ENCODE peak calls at places on chromosomes 11 and 22, in four cellular contexts. One of them, this sample, is unnamed. For H3K9me3, the result is how much of the 10 kb centered on the place peaks cover.

GRCh38 chr22:40050258-40050657 is 55.5 kb downstream of the FAM83F start:
- DNase-seq in mucosa of descending colon: no peak
- DNase-seq in tibial nerve: no peak
- DNase-seq in uterus: no peak
- DNase-seq in this sample: no peak

GRCh38 chr22:19357270-19358105 is 66.0 kb upstream of the CLTCL1 start:
- DNase-seq in mucosa of descending colon: no peak
- DNase-seq in tibial nerve: no peak
- DNase-seq in uterus: no peak
- DNase-seq in this sample: no peak

GRCh38 chr11:114319716-114320328 is 23.6 kb downstream of the NNMT start:
- DNase-seq in mucosa of descending colon: no peak
- DNase-seq in tibial nerve: no peak
- DNase-seq in uterus: no peak
- DNase-seq in this sample: no peak

GRCh38 chr11:19849947-19850593 is 137.4 kb downstream of the NAV2 start:
- DNase-seq in mucosa of descending colon: no peak
- DNase-seq in tibial nerve: no peak
- DNase-seq in uterus: no peak
- DNase-seq in this sample: no peak

GRCh38 chr11:78684377-78684776 is 109.7 kb upstream of the NARS2 start:
- DNase-seq in mucosa of descending colon: no peak
- DNase-seq in tibial nerve: no peak
- DNase-seq in uterus: no peak
- DNase-seq in this sample: no peak

GRCh38 chr22:19604711-19605268 is 80.6 kb upstream of the CLDN5 start:
- DNase-seq in mucosa of descending colon: no peak
- DNase-seq in tibial nerve: no peak
- DNase-seq in uterus: no peak
- DNase-seq in this sample: peak

GRCh38 chr11:13644997-13645667 is 23.3 kb upstream of the FAR1 start:
- DNase-seq in mucosa of descending colon: no peak
- DNase-seq in tibial nerve: no peak
- DNase-seq in uterus: no peak
- DNase-seq in this sample: no peak

GRCh38 chr11:119891392-119891791 is 162.4 kb upstream of the NECTIN1 start:
- DNase-seq in mucosa of descending colon: no peak
- DNase-seq in tibial nerve: no peak
- DNase-seq in uterus: no peak
- DNase-seq in this sample: no peak

GRCh38 chr11:35323076-35323868 is 96.1 kb downstream of the SLC1A2 start:
- DNase-seq in mucosa of descending colon: no peak
- DNase-seq in tibial nerve: no peak
- DNase-seq in uterus: no peak
- DNase-seq in this sample: no peak

GRCh38 chr11:5931061-5931460 is 11.0 kb upstream of the OR56A3 start:
- DNase-seq in mucosa of descending colon: no peak
- DNase-seq in tibial nerve: no peak
- DNase-seq in uterus: no peak
- DNase-seq in this sample: no peak

GRCh38 chr22:49139492-49140151 is 688.1 kb downstream of the BRD1 start:
- DNase-seq in mucosa of descending colon: no peak
- DNase-seq in tibial nerve: no peak
- DNase-seq in uterus: no peak
- DNase-seq in this sample: no peak

GRCh38 chr11:100930185-100930778 is 199.3 kb downstream of the PGR start:
- DNase-seq in mucosa of descending colon: no peak
- DNase-seq in tibial nerve: no peak
- DNase-seq in uterus: no peak
- DNase-seq in this sample: no peak

GRCh38 chr11:62044639-62045121 is 77.2 kb upstream of the FTH1 start:
- DNase-seq in mucosa of descending colon: peak
- DNase-seq in tibial nerve: no peak
- DNase-seq in uterus: no peak
- DNase-seq in this sample: no peak

GRCh38 chr11:27392715-27393114 is 29.7 kb upstream of the CCDC34 start:
- DNase-seq in mucosa of descending colon: no peak
- DNase-seq in tibial nerve: no peak
- DNase-seq in uterus: peak
- DNase-seq in this sample: no peak
- H3K4me3 ChIP-seq in mucosa of descending colon: no peak
- H3K4me3 ChIP-seq in tibial nerve: no peak
- H3K4me3 ChIP-seq in uterus: no peak
- H3K4me3 ChIP-seq in this sample: no peak

GRCh38 chr11:27693398-27693797 is 6.9 kb downstream of the BDNF start:
- DNase-seq in mucosa of descending colon: no peak
- DNase-seq in tibial nerve: no peak
- DNase-seq in uterus: no peak
- DNase-seq in this sample: no peak
- H3K9me3 ChIP-seq in mucosa of descending colon: under half
- H3K9me3 ChIP-seq in tibial nerve: under half
- H3K9me3 ChIP-seq in uterus: under half
- H3K9me3 ChIP-seq in this sample: under half

GRCh38 chr11:66468691-66469090 is 2.0 kb downstream of the PELI3 start:
- DNase-seq in mucosa of descending colon: no peak
- DNase-seq in tibial nerve: no peak
- DNase-seq in uterus: no peak
- DNase-seq in this sample: no peak

GRCh38 chr11:66465371-66466224 is 1.1 kb upstream of the PELI3 start:
- DNase-seq in mucosa of descending colon: no peak
- DNase-seq in tibial nerve: no peak
- DNase-seq in uterus: no peak
- DNase-seq in this sample: no peak

GRCh38 chr11:66466225-66467033 is at the start of gene PELI3:
- DNase-seq in mucosa of descending colon: peak
- DNase-seq in tibial nerve: peak
- DNase-seq in uterus: peak
- DNase-seq in this sample: peak

GRCh38 chr11:66467756-66468155 is 1.1 kb downstream of the PELI3 start:
- DNase-seq in mucosa of descending colon: no peak
- DNase-seq in tibial nerve: no peak
- DNase-seq in uterus: peak
- DNase-seq in this sample: no peak

GRCh38 chr11:66467034-66467659 is 442 bp downstream of the PELI3 start:
- DNase-seq in mucosa of descending colon: peak
- DNase-seq in tibial nerve: no peak
- DNase-seq in uterus: no peak
- DNase-seq in this sample: no peak
- TF ChIP-seq CTCF in mucosa of descending colon: peak
- TF ChIP-seq CTCF in tibial nerve: no peak
- TF ChIP-seq CTCF in uterus: peak
- TF ChIP-seq CTCF in this sample: peak

DNA sequence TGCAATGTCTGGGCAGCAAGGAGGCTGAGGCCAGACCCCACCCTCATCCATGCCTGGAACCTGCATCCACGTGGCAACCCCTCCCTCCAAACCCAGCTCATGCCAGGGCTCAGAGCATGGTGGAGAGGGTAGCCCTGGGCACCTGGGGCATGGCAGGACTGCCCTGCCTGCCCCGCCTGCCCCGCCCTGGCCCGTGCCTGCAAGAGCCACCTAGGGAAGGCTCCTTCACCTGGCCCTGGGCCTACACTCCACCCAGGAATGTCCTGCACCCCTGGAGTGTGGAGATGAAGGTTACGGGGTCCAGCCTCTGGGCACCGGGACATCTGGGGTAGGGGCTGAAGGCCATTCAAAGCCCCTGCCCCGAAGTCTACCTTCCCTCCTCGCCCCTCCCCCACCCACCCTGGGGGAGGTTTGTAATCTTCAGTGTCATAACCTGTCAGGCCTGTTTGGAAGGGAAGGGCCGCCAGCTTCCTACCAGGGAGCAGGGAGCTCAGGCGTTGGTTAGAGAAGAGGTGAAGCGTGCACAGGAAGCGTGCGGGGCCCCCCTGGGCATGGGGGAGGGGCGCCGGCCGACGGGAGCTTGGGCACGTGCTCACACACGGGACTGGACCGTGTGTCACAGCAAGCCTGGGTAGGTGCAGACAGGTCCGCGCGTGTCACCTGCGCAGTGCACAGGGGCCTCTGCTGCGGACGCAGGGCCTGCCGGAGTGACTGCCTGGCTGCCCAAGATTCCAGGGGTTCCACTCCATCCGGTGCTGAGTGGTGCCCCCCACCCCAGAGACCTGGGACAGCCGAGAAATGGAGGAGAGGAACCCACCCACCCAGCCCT is 30.7 kb upstream of the TH start:
- DNase-seq in mucosa of descending colon: peak
- DNase-seq in tibial nerve: no peak
- DNase-seq in uterus: no peak
- DNase-seq in this sample: no peak
- H3K4me3 ChIP-seq in mucosa of descending colon: no peak
- H3K4me3 ChIP-seq in tibial nerve: no peak
- H3K4me3 ChIP-seq in uterus: no peak
- H3K4me3 ChIP-seq in this sample: no peak

DNA sequence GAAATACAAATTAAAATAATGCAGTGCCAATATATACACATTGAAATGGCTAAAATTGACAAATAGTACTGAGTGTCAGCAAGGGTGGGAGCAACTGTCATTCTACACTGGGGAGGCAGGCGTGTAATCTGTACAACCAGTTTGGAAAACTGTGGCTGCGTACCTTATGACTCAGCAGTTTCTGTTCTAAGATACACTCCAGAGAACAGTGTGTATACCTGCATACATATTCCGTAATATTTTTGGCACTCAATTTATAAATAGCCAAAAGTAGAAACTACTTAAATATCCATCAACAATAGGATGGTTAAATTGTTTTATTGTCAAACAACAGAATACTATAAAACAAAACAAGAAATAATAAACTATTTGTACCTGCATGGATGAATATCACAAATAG is 57.6 kb downstream of the RNF169 start:
- DNase-seq in mucosa of descending colon: no peak
- DNase-seq in tibial nerve: no peak
- DNase-seq in uterus: no peak
- DNase-seq in this sample: peak
- H3K9me3 ChIP-seq in mucosa of descending colon: under half
- H3K9me3 ChIP-seq in tibial nerve: under half
- H3K9me3 ChIP-seq in uterus: under half
- H3K9me3 ChIP-seq in this sample: under half

GRCh38 chr11:64917663-64917995 is 620 bp upstream of the ATG2A start:
- DNase-seq in mucosa of descending colon: no peak
- DNase-seq in tibial nerve: no peak
- DNase-seq in uterus: no peak
- DNase-seq in this sample: no peak

GRCh38 chr11:64916848-64917662 is at the start of gene ATG2A:
- DNase-seq in mucosa of descending colon: peak
- DNase-seq in tibial nerve: peak
- DNase-seq in uterus: peak
- DNase-seq in this sample: peak

GRCh38 chr11:64916040-64916847 is 765 bp downstream of the ATG2A start:
- DNase-seq in mucosa of descending colon: peak
- DNase-seq in tibial nerve: no peak
- DNase-seq in uterus: peak
- DNase-seq in this sample: peak

GRCh38 chr11:64919627-64920026 is 2.6 kb upstream of the ATG2A start:
- DNase-seq in mucosa of descending colon: peak
- DNase-seq in tibial nerve: no peak
- DNase-seq in uterus: no peak
- DNase-seq in this sample: no peak

DNA sequence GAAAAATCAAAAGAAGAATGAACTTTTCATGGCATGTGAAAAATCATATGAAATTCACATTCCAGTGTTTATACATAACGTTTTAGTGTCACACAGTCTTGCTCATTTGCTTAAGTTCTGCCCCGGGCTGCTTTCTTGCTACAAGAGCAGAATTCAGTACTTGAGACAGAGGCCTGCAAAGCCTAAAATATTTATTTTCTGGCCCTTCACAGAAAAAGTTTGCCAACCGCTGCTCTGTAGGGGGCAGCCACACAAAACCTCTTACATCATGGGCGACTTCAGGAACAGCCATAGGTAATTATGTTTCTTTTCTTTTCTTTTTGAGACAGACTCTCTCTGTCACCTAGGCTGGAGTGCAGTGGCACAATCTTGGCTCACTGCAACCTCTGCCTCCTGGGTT is 1.0 kb upstream of the ATG2A start:
- DNase-seq in mucosa of descending colon: no peak
- DNase-seq in tibial nerve: no peak
- DNase-seq in uterus: no peak
- DNase-seq in this sample: no peak
- TF ChIP-seq CTCF in mucosa of descending colon: no peak
- TF ChIP-seq CTCF in tibial nerve: peak
- TF ChIP-seq CTCF in uterus: no peak
- TF ChIP-seq CTCF in this sample: no peak

GRCh38 chr11:64558065-64558745 is 32.8 kb upstream of the SLC22A12 start:
- DNase-seq in mucosa of descending colon: no peak
- DNase-seq in tibial nerve: no peak
- DNase-seq in uterus: no peak
- DNase-seq in this sample: no peak

GRCh38 chr11:64556044-64556720 is 34.8 kb upstream of the SLC22A12 start:
- DNase-seq in mucosa of descending colon: no peak
- DNase-seq in tibial nerve: no peak
- DNase-seq in uterus: no peak
- DNase-seq in this sample: no peak

GRCh38 chr11:64558869-64559268 is 32.2 kb upstream of the SLC22A12 start:
- DNase-seq in mucosa of descending colon: no peak
- DNase-seq in tibial nerve: no peak
- DNase-seq in uterus: no peak
- DNase-seq in this sample: no peak

GRCh38 chr11:64559351-64560138 is 31.5 kb upstream of the SLC22A12 start:
- DNase-seq in mucosa of descending colon: no peak
- DNase-seq in tibial nerve: no peak
- DNase-seq in uterus: no peak
- DNase-seq in this sample: no peak

GRCh38 chr11:64556721-64557250 is 34.2 kb upstream of the SLC22A12 start:
- DNase-seq in mucosa of descending colon: no peak
- DNase-seq in tibial nerve: no peak
- DNase-seq in uterus: no peak
- DNase-seq in this sample: no peak
- H3K4me3 ChIP-seq in mucosa of descending colon: no peak
- H3K4me3 ChIP-seq in tibial nerve: no peak
- H3K4me3 ChIP-seq in uterus: no peak
- H3K4me3 ChIP-seq in this sample: no peak

This sample was measured in gastrocnemius medialis.